ENCODE peak calls at places on chromosomes 2 and 18, in seven cellular contexts. One of them, this sample, is unnamed.

GRCh38 chr2:108607706-108608301 is 73.5 kb downstream of the LIMS1 start:
- DNase-seq in amniotic stem cell: no peak
- DNase-seq in uterus: no peak
- DNase-seq in stromal cell of bone marrow: no peak
- DNase-seq in substantia nigra: no peak
- DNase-seq in endothelial cell of umbilical vein: peak; percentile 79
- DNase-seq in T1000: no peak
- DNase-seq in this sample: peak; percentile 39

GRCh38 chr2:25377822-25378421 is 36.2 kb upstream of the DNMT3A start:
- DNase-seq in amniotic stem cell: no peak
- DNase-seq in uterus: no peak
- DNase-seq in stromal cell of bone marrow: no peak
- DNase-seq in substantia nigra: no peak
- DNase-seq in endothelial cell of umbilical vein: no peak
- DNase-seq in T1000: no peak
- DNase-seq in this sample: no peak

GRCh38 chr2:66569321-66569851 is 134.5 kb downstream of the MEIS1 start:
- DNase-seq in amniotic stem cell: no peak
- DNase-seq in uterus: peak; percentile 68
- DNase-seq in stromal cell of bone marrow: peak; percentile 59
- DNase-seq in substantia nigra: no peak
- DNase-seq in endothelial cell of umbilical vein: peak; percentile 53
- DNase-seq in T1000: no peak
- DNase-seq in this sample: no peak

GRCh38 chr2:127397568-127398238 is 9.9 kb upstream of the MAP3K2 start:
- DNase-seq in amniotic stem cell: no peak
- DNase-seq in uterus: no peak
- DNase-seq in stromal cell of bone marrow: no peak
- DNase-seq in substantia nigra: no peak
- DNase-seq in endothelial cell of umbilical vein: no peak
- DNase-seq in T1000: no peak
- DNase-seq in this sample: no peak

GRCh38 chr2:85990084-85990483 is 101.3 kb upstream of the ST3GAL5 start:
- DNase-seq in amniotic stem cell: no peak
- DNase-seq in uterus: no peak
- DNase-seq in stromal cell of bone marrow: no peak
- DNase-seq in substantia nigra: no peak
- DNase-seq in endothelial cell of umbilical vein: no peak
- DNase-seq in T1000: no peak
- DNase-seq in this sample: no peak

GRCh38 chr2:241686322-241686648 is 330 bp downstream of the DTYMK start:
- DNase-seq in amniotic stem cell: no peak
- DNase-seq in uterus: no peak
- DNase-seq in stromal cell of bone marrow: no peak
- DNase-seq in substantia nigra: no peak
- DNase-seq in endothelial cell of umbilical vein: no peak
- DNase-seq in T1000: no peak
- DNase-seq in this sample: no peak

GRCh38 chr2:108853421-108853820 is 66.8 kb downstream of the CCDC138 start:
- DNase-seq in amniotic stem cell: no peak
- DNase-seq in uterus: no peak
- DNase-seq in stromal cell of bone marrow: no peak
- DNase-seq in substantia nigra: no peak
- DNase-seq in endothelial cell of umbilical vein: no peak
- DNase-seq in T1000: no peak
- DNase-seq in this sample: no peak

GRCh38 chr18:68489018-68489792 is 225.7 kb downstream of the TMX3 start:
- DNase-seq in amniotic stem cell: no peak
- DNase-seq in uterus: no peak
- DNase-seq in stromal cell of bone marrow: no peak
- DNase-seq in substantia nigra: no peak
- DNase-seq in endothelial cell of umbilical vein: no peak
- DNase-seq in T1000: no peak
- DNase-seq in this sample: no peak

GRCh38 chr2:161352718-161353117 is 44.5 kb downstream of the PSMD14 start:
- DNase-seq in amniotic stem cell: no peak
- DNase-seq in uterus: no peak
- DNase-seq in stromal cell of bone marrow: no peak
- DNase-seq in substantia nigra: no peak
- DNase-seq in endothelial cell of umbilical vein: no peak
- DNase-seq in T1000: no peak
- DNase-seq in this sample: no peak

GRCh38 chr18:10748641-10749040 is 222.8 kb downstream of the NAPG start:
- DNase-seq in amniotic stem cell: no peak
- DNase-seq in uterus: no peak
- DNase-seq in stromal cell of bone marrow: peak; percentile 81
- DNase-seq in substantia nigra: no peak
- DNase-seq in endothelial cell of umbilical vein: no peak
- DNase-seq in T1000: no peak
- DNase-seq in this sample: no peak

GRCh38 chr18:12041561-12041960 is 52.1 kb upstream of the ANKRD62 start:
- DNase-seq in amniotic stem cell: peak; percentile 63
- DNase-seq in uterus: no peak
- DNase-seq in stromal cell of bone marrow: peak; percentile 97
- DNase-seq in substantia nigra: no peak
- DNase-seq in endothelial cell of umbilical vein: no peak
- DNase-seq in T1000: no peak
- DNase-seq in this sample: no peak